ENCODE peak calls at places on chromosome 14, in four cellular contexts. One of them, this sample, is unnamed.

GRCh38 chr14:43651896-43652295 is 855.2 kb downstream of the FSCB start:
- DNase-seq in cardiac muscle cell: no peak
- DNase-seq in EH: no peak
- DNase-seq in stimulated activated naive B cell treated with anti-CD40 and anti-IgM and Interleukin-4, amounts not matched to agents 10 μg/mL and 1 μg/mL and 100 μg/mL, for 72 hours: no peak
- DNase-seq in this sample: no peak

GRCh38 chr14:99190696-99191662 is 81.0 kb downstream of the BCL11B start:
- DNase-seq in stimulated activated naive B cell treated with anti-CD40 and anti-IgM and Interleukin-4, amounts not matched to agents 10 μg/mL and 1 μg/mL and 100 μg/mL, for 72 hours: no peak
- DNase-seq in cardiac muscle cell: no peak
- DNase-seq in EH: no peak
- DNase-seq in this sample: no peak

GRCh38 chr14:104206281-104206904 is 68.0 kb downstream of the KIF26A start:
- DNase-seq in cardiac muscle cell: peak
- DNase-seq in stimulated activated naive B cell treated with anti-CD40 and anti-IgM and Interleukin-4, amounts not matched to agents 10 μg/mL and 1 μg/mL and 100 μg/mL, for 72 hours: no peak
- DNase-seq in EH: no peak
- DNase-seq in this sample: no peak

GRCh38 chr14:68950111-68950510 is 29.0 kb downstream of the ACTN1 start:
- DNase-seq in stimulated activated naive B cell treated with anti-CD40 and anti-IgM and Interleukin-4, amounts not matched to agents 10 μg/mL and 1 μg/mL and 100 μg/mL, for 72 hours: no peak
- DNase-seq in EH: peak
- DNase-seq in cardiac muscle cell: no peak
- DNase-seq in this sample: peak

GRCh38 chr14:99562848-99563748 is 40.9 kb downstream of the CCDC85C start:
- DNase-seq in cardiac muscle cell: peak
- DNase-seq in stimulated activated naive B cell treated with anti-CD40 and anti-IgM and Interleukin-4, amounts not matched to agents 10 μg/mL and 1 μg/mL and 100 μg/mL, for 72 hours: no peak
- DNase-seq in EH: peak
- DNase-seq in this sample: peak

GRCh38 chr14:103762547-103762946 is 46.9 kb downstream of the ZFYVE21 start:
- DNase-seq in cardiac muscle cell: no peak
- DNase-seq in stimulated activated naive B cell treated with anti-CD40 and anti-IgM and Interleukin-4, amounts not matched to agents 10 μg/mL and 1 μg/mL and 100 μg/mL, for 72 hours: no peak
- DNase-seq in EH: no peak
- DNase-seq in this sample: no peak

GRCh38 chr14:102629700-102630365 is 37.4 kb downstream of the RCOR1 start:
- DNase-seq in cardiac muscle cell: peak
- DNase-seq in EH: no peak
- DNase-seq in stimulated activated naive B cell treated with anti-CD40 and anti-IgM and Interleukin-4, amounts not matched to agents 10 μg/mL and 1 μg/mL and 100 μg/mL, for 72 hours: no peak
- DNase-seq in this sample: peak

GRCh38 chr14:51210594-51210993 is 29.5 kb upstream of the TMX1 start:
- DNase-seq in cardiac muscle cell: no peak
- DNase-seq in EH: no peak
- DNase-seq in stimulated activated naive B cell treated with anti-CD40 and anti-IgM and Interleukin-4, amounts not matched to agents 10 μg/mL and 1 μg/mL and 100 μg/mL, for 72 hours: no peak
- DNase-seq in this sample: no peak

GRCh38 chr14:72024043-72024407 is 91.8 kb downstream of the RGS6 start:
- DNase-seq in cardiac muscle cell: peak
- DNase-seq in EH: peak
- DNase-seq in stimulated activated naive B cell treated with anti-CD40 and anti-IgM and Interleukin-4, amounts not matched to agents 10 μg/mL and 1 μg/mL and 100 μg/mL, for 72 hours: peak
- DNase-seq in this sample: peak

GRCh38 chr14:32129124-32129523 is 52.0 kb downstream of the ARHGAP5 start:
- DNase-seq in stimulated activated naive B cell treated with anti-CD40 and anti-IgM and Interleukin-4, amounts not matched to agents 10 μg/mL and 1 μg/mL and 100 μg/mL, for 72 hours: no peak
- DNase-seq in EH: peak
- DNase-seq in cardiac muscle cell: no peak
- DNase-seq in this sample: peak

GRCh38 chr14:83253870-83254269 is 1720.2 kb upstream of the SEL1L start:
- DNase-seq in EH: no peak
- DNase-seq in stimulated activated naive B cell treated with anti-CD40 and anti-IgM and Interleukin-4, amounts not matched to agents 10 μg/mL and 1 μg/mL and 100 μg/mL, for 72 hours: no peak
- DNase-seq in cardiac muscle cell: no peak
- DNase-seq in this sample: no peak

GRCh38 chr14:45201908-45202307 is 51.1 kb downstream of the MIS18BP1 start:
- DNase-seq in stimulated activated naive B cell treated with anti-CD40 and anti-IgM and Interleukin-4, amounts not matched to agents 10 μg/mL and 1 μg/mL and 100 μg/mL, for 72 hours: no peak
- DNase-seq in EH: peak
- DNase-seq in cardiac muscle cell: peak
- DNase-seq in this sample: peak

GRCh38 chr14:88960528-88960927 is 136.1 kb downstream of the TTC8 start:
- DNase-seq in EH: no peak
- DNase-seq in cardiac muscle cell: no peak
- DNase-seq in stimulated activated naive B cell treated with anti-CD40 and anti-IgM and Interleukin-4, amounts not matched to agents 10 μg/mL and 1 μg/mL and 100 μg/mL, for 72 hours: no peak
- DNase-seq in this sample: no peak

GRCh38 chr14:99862111-99862510 is 68.9 kb downstream of the EML1 start:
- DNase-seq in cardiac muscle cell: no peak
- DNase-seq in stimulated activated naive B cell treated with anti-CD40 and anti-IgM and Interleukin-4, amounts not matched to agents 10 μg/mL and 1 μg/mL and 100 μg/mL, for 72 hours: no peak
- DNase-seq in EH: peak
- DNase-seq in this sample: no peak

GRCh38 chr14:67704484-67705089 is 2.9 kb downstream of the RDH12 start:
- DNase-seq in stimulated activated naive B cell treated with anti-CD40 and anti-IgM and Interleukin-4, amounts not matched to agents 10 μg/mL and 1 μg/mL and 100 μg/mL, for 72 hours: peak
- DNase-seq in cardiac muscle cell: peak
- DNase-seq in EH: peak
- DNase-seq in this sample: peak

GRCh38 chr14:85960781-85961180 is 430.8 kb downstream of the FLRT2 start:
- DNase-seq in stimulated activated naive B cell treated with anti-CD40 and anti-IgM and Interleukin-4, amounts not matched to agents 10 μg/mL and 1 μg/mL and 100 μg/mL, for 72 hours: no peak
- DNase-seq in cardiac muscle cell: no peak
- DNase-seq in EH: no peak
- DNase-seq in this sample: no peak

GRCh38 chr14:51552768-51553426 is 98.8 kb upstream of the FRMD6 start:
- DNase-seq in stimulated activated naive B cell treated with anti-CD40 and anti-IgM and Interleukin-4, amounts not matched to agents 10 μg/mL and 1 μg/mL and 100 μg/mL, for 72 hours: no peak
- DNase-seq in EH: peak
- DNase-seq in cardiac muscle cell: peak
- DNase-seq in this sample: no peak

GRCh38 chr14:51357250-51357649 is 117.2 kb downstream of the TMX1 start:
- DNase-seq in EH: peak
- DNase-seq in cardiac muscle cell: no peak
- DNase-seq in stimulated activated naive B cell treated with anti-CD40 and anti-IgM and Interleukin-4, amounts not matched to agents 10 μg/mL and 1 μg/mL and 100 μg/mL, for 72 hours: no peak
- DNase-seq in this sample: peak

GRCh38 chr14:81303258-81303935 is 82.6 kb upstream of the GTF2A1 start:
- DNase-seq in cardiac muscle cell: no peak
- DNase-seq in stimulated activated naive B cell treated with anti-CD40 and anti-IgM and Interleukin-4, amounts not matched to agents 10 μg/mL and 1 μg/mL and 100 μg/mL, for 72 hours: peak
- DNase-seq in EH: no peak
- DNase-seq in this sample: no peak

GRCh38 chr14:52473557-52473956 is 78.7 kb downstream of the TXNDC16 start:
- DNase-seq in cardiac muscle cell: no peak
- DNase-seq in EH: peak
- DNase-seq in stimulated activated naive B cell treated with anti-CD40 and anti-IgM and Interleukin-4, amounts not matched to agents 10 μg/mL and 1 μg/mL and 100 μg/mL, for 72 hours: no peak
- DNase-seq in this sample: peak

GRCh38 chr14:93880025-93880820 is 46.9 kb upstream of the FAM181A start:
- DNase-seq in cardiac muscle cell: no peak
- DNase-seq in stimulated activated naive B cell treated with anti-CD40 and anti-IgM and Interleukin-4, amounts not matched to agents 10 μg/mL and 1 μg/mL and 100 μg/mL, for 72 hours: no peak
- DNase-seq in EH: peak
- DNase-seq in this sample: peak

GRCh38 chr14:95480109-95480886 is 36.2 kb downstream of the SYNE3 start:
- DNase-seq in cardiac muscle cell: no peak
- DNase-seq in EH: peak
- DNase-seq in stimulated activated naive B cell treated with anti-CD40 and anti-IgM and Interleukin-4, amounts not matched to agents 10 μg/mL and 1 μg/mL and 100 μg/mL, for 72 hours: no peak
- DNase-seq in this sample: peak

GRCh38 chr14:66284346-66284745 is 201.8 kb upstream of the CCDC196 start:
- DNase-seq in cardiac muscle cell: no peak
- DNase-seq in stimulated activated naive B cell treated with anti-CD40 and anti-IgM and Interleukin-4, amounts not matched to agents 10 μg/mL and 1 μg/mL and 100 μg/mL, for 72 hours: no peak
- DNase-seq in EH: peak
- DNase-seq in this sample: peak

GRCh38 chr14:32256606-32257005 is 53.5 kb upstream of the RNU6-8 start:
- DNase-seq in stimulated activated naive B cell treated with anti-CD40 and anti-IgM and Interleukin-4, amounts not matched to agents 10 μg/mL and 1 μg/mL and 100 μg/mL, for 72 hours: no peak
- DNase-seq in cardiac muscle cell: no peak
- DNase-seq in EH: peak
- DNase-seq in this sample: peak

GRCh38 chr14:56745091-56745490 is 65.2 kb downstream of the OTX2 start:
- DNase-seq in cardiac muscle cell: no peak
- DNase-seq in stimulated activated naive B cell treated with anti-CD40 and anti-IgM and Interleukin-4, amounts not matched to agents 10 μg/mL and 1 μg/mL and 100 μg/mL, for 72 hours: no peak
- DNase-seq in EH: no peak
- DNase-seq in this sample: no peak

GRCh38 chr14:37587881-37588666 is 7.0 kb downstream of the FOXA1 start:
- DNase-seq in cardiac muscle cell: peak
- DNase-seq in EH: no peak
- DNase-seq in stimulated activated naive B cell treated with anti-CD40 and anti-IgM and Interleukin-4, amounts not matched to agents 10 μg/mL and 1 μg/mL and 100 μg/mL, for 72 hours: no peak
- DNase-seq in this sample: no peak

GRCh38 chr14:89304972-89305703 is 111.9 kb downstream of the FOXN3 start:
- DNase-seq in cardiac muscle cell: no peak
- DNase-seq in EH: peak
- DNase-seq in stimulated activated naive B cell treated with anti-CD40 and anti-IgM and Interleukin-4, amounts not matched to agents 10 μg/mL and 1 μg/mL and 100 μg/mL, for 72 hours: no peak
- DNase-seq in this sample: peak

GRCh38 chr14:60651051-60651935 is 2.0 kb upstream of the SIX1 start:
- DNase-seq in cardiac muscle cell: no peak
- DNase-seq in EH: no peak
- DNase-seq in stimulated activated naive B cell treated with anti-CD40 and anti-IgM and Interleukin-4, amounts not matched to agents 10 μg/mL and 1 μg/mL and 100 μg/mL, for 72 hours: no peak
- DNase-seq in this sample: no peak

GRCh38 chr14:35949933-35950332 is 123.8 kb downstream of the BRMS1L start:
- DNase-seq in cardiac muscle cell: no peak
- DNase-seq in stimulated activated naive B cell treated with anti-CD40 and anti-IgM and Interleukin-4, amounts not matched to agents 10 μg/mL and 1 μg/mL and 100 μg/mL, for 72 hours: no peak
- DNase-seq in EH: no peak
- DNase-seq in this sample: no peak

GRCh38 chr14:88248606-88249005 is 74.5 kb downstream of the KCNK10 start:
- DNase-seq in EH: peak
- DNase-seq in stimulated activated naive B cell treated with anti-CD40 and anti-IgM and Interleukin-4, amounts not matched to agents 10 μg/mL and 1 μg/mL and 100 μg/mL, for 72 hours: no peak
- DNase-seq in cardiac muscle cell: no peak
- DNase-seq in this sample: no peak

GRCh38 chr14:87869619-87870583 is 123.1 kb downstream of the GALC start:
- DNase-seq in cardiac muscle cell: no peak
- DNase-seq in stimulated activated naive B cell treated with anti-CD40 and anti-IgM and Interleukin-4, amounts not matched to agents 10 μg/mL and 1 μg/mL and 100 μg/mL, for 72 hours: no peak
- DNase-seq in EH: peak
- DNase-seq in this sample: peak

GRCh38 chr14:49641697-49642129 is 6.7 kb upstream of the DNAAF2 start:
- DNase-seq in stimulated activated naive B cell treated with anti-CD40 and anti-IgM and Interleukin-4, amounts not matched to agents 10 μg/mL and 1 μg/mL and 100 μg/mL, for 72 hours: no peak
- DNase-seq in cardiac muscle cell: no peak
- DNase-seq in EH: peak
- DNase-seq in this sample: peak

GRCh38 chr14:76551116-76551515 is 175.2 kb downstream of the ESRRB start:
- DNase-seq in EH: no peak
- DNase-seq in cardiac muscle cell: no peak
- DNase-seq in stimulated activated naive B cell treated with anti-CD40 and anti-IgM and Interleukin-4, amounts not matched to agents 10 μg/mL and 1 μg/mL and 100 μg/mL, for 72 hours: no peak
- DNase-seq in this sample: no peak

GRCh38 chr14:63045612-63046320 is 508 bp upstream of the KCNH5 start:
- DNase-seq in cardiac muscle cell: peak
- DNase-seq in stimulated activated naive B cell treated with anti-CD40 and anti-IgM and Interleukin-4, amounts not matched to agents 10 μg/mL and 1 μg/mL and 100 μg/mL, for 72 hours: no peak
- DNase-seq in EH: peak
- DNase-seq in this sample: peak

GRCh38 chr14:102440392-102440791 is 69.2 kb downstream of the ANKRD9 start:
- DNase-seq in cardiac muscle cell: no peak
- DNase-seq in stimulated activated naive B cell treated with anti-CD40 and anti-IgM and Interleukin-4, amounts not matched to agents 10 μg/mL and 1 μg/mL and 100 μg/mL, for 72 hours: no peak
- DNase-seq in EH: no peak
- DNase-seq in this sample: no peak

GRCh38 chr14:55816225-55816624 is 236.2 kb downstream of the KTN1 start:
- DNase-seq in stimulated activated naive B cell treated with anti-CD40 and anti-IgM and Interleukin-4, amounts not matched to agents 10 μg/mL and 1 μg/mL and 100 μg/mL, for 72 hours: no peak
- DNase-seq in EH: no peak
- DNase-seq in cardiac muscle cell: no peak
- DNase-seq in this sample: no peak

GRCh38 chr14:26323781-26324363 is 274.0 kb downstream of the NOVA1 start:
- DNase-seq in stimulated activated naive B cell treated with anti-CD40 and anti-IgM and Interleukin-4, amounts not matched to agents 10 μg/mL and 1 μg/mL and 100 μg/mL, for 72 hours: no peak
- DNase-seq in EH: no peak
- DNase-seq in cardiac muscle cell: peak
- DNase-seq in this sample: no peak

GRCh38 chr14:60346706-60347105 is 97.7 kb downstream of the PPM1A start:
- DNase-seq in EH: no peak
- DNase-seq in cardiac muscle cell: no peak
- DNase-seq in stimulated activated naive B cell treated with anti-CD40 and anti-IgM and Interleukin-4, amounts not matched to agents 10 μg/mL and 1 μg/mL and 100 μg/mL, for 72 hours: no peak
- DNase-seq in this sample: no peak

This sample was measured in AG10803.